ENCODE peak calls at places on chromosome X, in eight cellular contexts. One of them, this sample, is unnamed. For H3K4me1, the result is how much of the 10 kb centered on the place peaks cover.

GRCh38 chrX:22320236-22320635 is 47.5 kb downstream of the CBLL2 start:
- DNase-seq in PC-9: no peak
- DNase-seq in GM23338: no peak
- DNase-seq in astrocyte: no peak
- DNase-seq in endothelial cell of umbilical vein: no peak
- DNase-seq in fibroblast of lung: no peak
- DNase-seq in HCT116: no peak
- DNase-seq in mammary epithelial cell: no peak
- DNase-seq in this sample: no peak

GRCh38 chrX:14015294-14015693 is 14.4 kb downstream of the GEMIN8 start:
- DNase-seq in PC-9: no peak
- DNase-seq in GM23338: no peak
- DNase-seq in astrocyte: no peak
- DNase-seq in endothelial cell of umbilical vein: no peak
- DNase-seq in fibroblast of lung: no peak
- DNase-seq in HCT116: no peak
- DNase-seq in mammary epithelial cell: no peak
- DNase-seq in this sample: no peak

GRCh38 chrX:27918799-27919198 is 62.5 kb downstream of the DCAF8L1 start:
- DNase-seq in PC-9: no peak
- DNase-seq in GM23338: peak
- DNase-seq in astrocyte: no peak
- DNase-seq in endothelial cell of umbilical vein: peak
- DNase-seq in fibroblast of lung: peak
- DNase-seq in HCT116: peak
- DNase-seq in mammary epithelial cell: peak
- DNase-seq in this sample: no peak

GRCh38 chrX:56729152-56729557 is at the start of gene NBDY:
- DNase-seq in PC-9: peak
- DNase-seq in GM23338: peak
- DNase-seq in astrocyte: peak
- DNase-seq in endothelial cell of umbilical vein: peak
- DNase-seq in fibroblast of lung: peak
- DNase-seq in HCT116: no peak
- DNase-seq in mammary epithelial cell: peak
- DNase-seq in this sample: peak

GRCh38 chrX:72280210-72280882 is 3.3 kb upstream of the RPS4X start:
- DNase-seq in PC-9: no peak
- DNase-seq in GM23338: no peak
- DNase-seq in astrocyte: no peak
- DNase-seq in endothelial cell of umbilical vein: no peak
- DNase-seq in fibroblast of lung: no peak
- DNase-seq in HCT116: no peak
- DNase-seq in mammary epithelial cell: peak
- DNase-seq in this sample: no peak

GRCh38 chrX:109889289-109890006 is 113.5 kb upstream of the TMEM164 start:
- DNase-seq in PC-9: no peak
- DNase-seq in GM23338: peak
- DNase-seq in astrocyte: no peak
- DNase-seq in endothelial cell of umbilical vein: no peak
- DNase-seq in fibroblast of lung: peak
- DNase-seq in HCT116: no peak
- DNase-seq in mammary epithelial cell: no peak
- DNase-seq in this sample: peak

GRCh38 chrX:39336709-39337294 is 535.5 kb downstream of the MID1IP1 start:
- DNase-seq in PC-9: no peak
- DNase-seq in GM23338: no peak
- DNase-seq in astrocyte: no peak
- DNase-seq in endothelial cell of umbilical vein: peak
- DNase-seq in fibroblast of lung: peak
- DNase-seq in HCT116: no peak
- DNase-seq in mammary epithelial cell: no peak
- DNase-seq in this sample: no peak

GRCh38 chrX:49155243-49155899 is 7.2 kb upstream of the MAGIX start:
- DNase-seq in PC-9: peak
- DNase-seq in GM23338: peak
- DNase-seq in astrocyte: peak
- DNase-seq in endothelial cell of umbilical vein: peak
- DNase-seq in fibroblast of lung: peak
- DNase-seq in HCT116: peak
- DNase-seq in mammary epithelial cell: peak
- DNase-seq in this sample: peak

GRCh38 chrX:55663584-55663983 is 40.4 kb downstream of the FOXR2 start:
- DNase-seq in PC-9: no peak
- DNase-seq in GM23338: no peak
- DNase-seq in astrocyte: no peak
- DNase-seq in endothelial cell of umbilical vein: no peak
- DNase-seq in fibroblast of lung: no peak
- DNase-seq in HCT116: no peak
- DNase-seq in mammary epithelial cell: no peak
- DNase-seq in this sample: no peak

GRCh38 chrX:96538104-96538725 is 146.4 kb upstream of the DIAPH2 start:
- DNase-seq in PC-9: peak
- DNase-seq in GM23338: peak
- DNase-seq in astrocyte: no peak
- DNase-seq in endothelial cell of umbilical vein: no peak
- DNase-seq in fibroblast of lung: no peak
- DNase-seq in HCT116: no peak
- DNase-seq in mammary epithelial cell: peak
- DNase-seq in this sample: no peak

GRCh38 chrX:840556-840955 is 210.0 kb downstream of the SHOX start:
- DNase-seq in PC-9: no peak
- DNase-seq in GM23338: no peak
- DNase-seq in astrocyte: no peak
- DNase-seq in endothelial cell of umbilical vein: no peak
- DNase-seq in fibroblast of lung: no peak
- DNase-seq in HCT116: no peak
- DNase-seq in mammary epithelial cell: no peak
- DNase-seq in this sample: no peak

GRCh38 chrX:49695276-49696180 is at the start of gene PAGE1:
- DNase-seq in PC-9: no peak
- DNase-seq in GM23338: no peak
- DNase-seq in astrocyte: no peak
- DNase-seq in endothelial cell of umbilical vein: no peak
- DNase-seq in fibroblast of lung: no peak
- DNase-seq in HCT116: no peak
- DNase-seq in mammary epithelial cell: no peak
- DNase-seq in this sample: no peak

GRCh38 chrX:109635151-109635550 is 10.2 kb upstream of the KCNE5 start:
- DNase-seq in PC-9: peak
- DNase-seq in GM23338: peak
- DNase-seq in astrocyte: no peak
- DNase-seq in endothelial cell of umbilical vein: peak
- DNase-seq in fibroblast of lung: no peak
- DNase-seq in HCT116: no peak
- DNase-seq in mammary epithelial cell: peak
- DNase-seq in this sample: peak

GRCh38 chrX:11259437-11259836 is 33.8 kb upstream of the AMELX start:
- DNase-seq in PC-9: no peak
- DNase-seq in GM23338: no peak
- DNase-seq in astrocyte: no peak
- DNase-seq in endothelial cell of umbilical vein: no peak
- DNase-seq in fibroblast of lung: no peak
- DNase-seq in HCT116: no peak
- DNase-seq in mammary epithelial cell: no peak
- DNase-seq in this sample: no peak

GRCh38 chrX:104359124-104359523 is 104.4 kb upstream of the ESX1 start:
- DNase-seq in PC-9: no peak
- DNase-seq in GM23338: no peak
- DNase-seq in astrocyte: no peak
- DNase-seq in endothelial cell of umbilical vein: no peak
- DNase-seq in fibroblast of lung: no peak
- DNase-seq in HCT116: no peak
- DNase-seq in mammary epithelial cell: no peak
- DNase-seq in this sample: no peak

GRCh38 chrX:115058276-115058675 is 40.9 kb upstream of the IL13RA2 start:
- DNase-seq in PC-9: no peak
- DNase-seq in GM23338: no peak
- DNase-seq in astrocyte: peak
- DNase-seq in endothelial cell of umbilical vein: peak
- DNase-seq in fibroblast of lung: peak
- DNase-seq in HCT116: no peak
- DNase-seq in mammary epithelial cell: peak
- DNase-seq in this sample: no peak

DNA sequence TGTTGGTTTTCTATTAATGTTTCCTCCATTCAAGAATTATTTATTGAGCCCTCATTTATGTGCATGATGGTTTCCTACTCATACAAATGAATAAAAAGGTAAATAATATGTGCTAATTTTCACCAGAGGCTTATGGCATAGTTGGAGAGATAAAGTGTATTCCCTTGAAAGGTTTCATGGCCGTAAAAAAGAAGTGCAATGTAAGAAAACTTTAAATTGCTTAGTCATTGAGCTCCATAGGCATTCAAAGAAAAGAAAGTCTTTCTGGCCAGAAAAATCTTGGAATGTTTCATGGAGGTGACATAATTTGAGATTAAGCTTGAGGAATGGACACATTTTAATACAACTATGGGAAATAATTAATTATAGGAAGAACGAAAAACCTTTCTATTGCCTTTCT is 8.7 kb downstream of the KLHL4 start:
- DNase-seq in PC-9: no peak
- DNase-seq in GM23338: no peak
- DNase-seq in astrocyte: no peak
- DNase-seq in endothelial cell of umbilical vein: no peak
- DNase-seq in fibroblast of lung: no peak
- DNase-seq in HCT116: no peak
- DNase-seq in mammary epithelial cell: no peak
- DNase-seq in this sample: no peak
- H2AFZ ChIP-seq in PC-9: no peak
- H2AFZ ChIP-seq in GM23338: no peak
- H2AFZ ChIP-seq in astrocyte: no peak
- H2AFZ ChIP-seq in endothelial cell of umbilical vein: no peak
- H2AFZ ChIP-seq in fibroblast of lung: no peak
- H2AFZ ChIP-seq in HCT116: no peak
- H2AFZ ChIP-seq in mammary epithelial cell: no peak
- H2AFZ ChIP-seq in this sample: no peak

DNA sequence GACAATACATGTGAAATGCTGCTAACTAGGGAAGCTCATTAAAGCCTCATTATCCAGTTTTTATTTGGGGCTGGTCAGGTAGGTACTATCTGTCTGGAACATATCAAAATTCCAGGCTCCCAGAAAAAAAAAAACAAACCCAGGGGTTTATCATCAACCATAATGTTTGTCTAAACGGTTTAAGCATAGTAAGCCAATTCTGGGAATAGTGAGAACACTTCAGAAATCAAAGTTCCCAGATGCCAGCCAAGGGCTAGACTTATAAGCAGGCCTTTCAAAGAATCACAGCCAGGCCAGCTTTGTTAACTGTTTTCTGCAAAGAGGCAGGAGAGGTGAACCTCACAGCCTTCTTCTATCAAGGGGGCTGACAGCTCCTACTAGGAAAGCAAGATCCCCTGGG is 8.1 kb downstream of the IDS start:
- DNase-seq in PC-9: no peak
- DNase-seq in GM23338: no peak
- DNase-seq in astrocyte: no peak
- DNase-seq in endothelial cell of umbilical vein: no peak
- DNase-seq in fibroblast of lung: no peak
- DNase-seq in HCT116: no peak
- DNase-seq in mammary epithelial cell: no peak
- DNase-seq in this sample: no peak
- H3K27ac ChIP-seq in PC-9: peak
- H3K27ac ChIP-seq in GM23338: no peak
- H3K27ac ChIP-seq in astrocyte: peak
- H3K27ac ChIP-seq in endothelial cell of umbilical vein: no peak
- H3K27ac ChIP-seq in fibroblast of lung: no peak
- H3K27ac ChIP-seq in HCT116: no peak
- H3K27ac ChIP-seq in mammary epithelial cell: peak
- H3K27ac ChIP-seq in this sample: no peak

GRCh38 chrX:153969904-153970397 is 1.7 kb downstream of the HCFC1 start:
- DNase-seq in PC-9: peak
- DNase-seq in GM23338: no peak
- DNase-seq in astrocyte: peak
- DNase-seq in endothelial cell of umbilical vein: peak
- DNase-seq in fibroblast of lung: peak
- DNase-seq in HCT116: no peak
- DNase-seq in mammary epithelial cell: peak
- DNase-seq in this sample: peak

GRCh38 chrX:153971632-153972367 is at the start of gene HCFC1:
- DNase-seq in PC-9: peak
- DNase-seq in GM23338: peak
- DNase-seq in astrocyte: peak
- DNase-seq in endothelial cell of umbilical vein: peak
- DNase-seq in fibroblast of lung: peak
- DNase-seq in HCT116: peak
- DNase-seq in mammary epithelial cell: peak
- DNase-seq in this sample: peak

GRCh38 chrX:153969125-153969903 is 2.3 kb downstream of the HCFC1 start:
- DNase-seq in PC-9: no peak
- DNase-seq in GM23338: no peak
- DNase-seq in astrocyte: no peak
- DNase-seq in endothelial cell of umbilical vein: no peak
- DNase-seq in fibroblast of lung: no peak
- DNase-seq in HCT116: no peak
- DNase-seq in mammary epithelial cell: no peak
- DNase-seq in this sample: peak

GRCh38 chrX:153971124-153971631 is 440 bp downstream of the HCFC1 start:
- DNase-seq in PC-9: peak
- DNase-seq in GM23338: peak
- DNase-seq in astrocyte: peak
- DNase-seq in endothelial cell of umbilical vein: peak
- DNase-seq in fibroblast of lung: peak
- DNase-seq in HCT116: peak
- DNase-seq in mammary epithelial cell: peak
- DNase-seq in this sample: peak

GRCh38 chrX:153970398-153971123 is 1.1 kb downstream of the HCFC1 start:
- DNase-seq in PC-9: peak
- DNase-seq in GM23338: peak
- DNase-seq in astrocyte: peak
- DNase-seq in endothelial cell of umbilical vein: no peak
- DNase-seq in fibroblast of lung: peak
- DNase-seq in HCT116: no peak
- DNase-seq in mammary epithelial cell: peak
- DNase-seq in this sample: peak
- H3K4me1 ChIP-seq in PC-9: under half
- H3K4me1 ChIP-seq in GM23338: under half
- H3K4me1 ChIP-seq in astrocyte: under half
- H3K4me1 ChIP-seq in endothelial cell of umbilical vein: under half
- H3K4me1 ChIP-seq in fibroblast of lung: under half
- H3K4me1 ChIP-seq in HCT116: under half
- H3K4me1 ChIP-seq in mammary epithelial cell: under half
- H3K4me1 ChIP-seq in this sample: under half

DNA sequence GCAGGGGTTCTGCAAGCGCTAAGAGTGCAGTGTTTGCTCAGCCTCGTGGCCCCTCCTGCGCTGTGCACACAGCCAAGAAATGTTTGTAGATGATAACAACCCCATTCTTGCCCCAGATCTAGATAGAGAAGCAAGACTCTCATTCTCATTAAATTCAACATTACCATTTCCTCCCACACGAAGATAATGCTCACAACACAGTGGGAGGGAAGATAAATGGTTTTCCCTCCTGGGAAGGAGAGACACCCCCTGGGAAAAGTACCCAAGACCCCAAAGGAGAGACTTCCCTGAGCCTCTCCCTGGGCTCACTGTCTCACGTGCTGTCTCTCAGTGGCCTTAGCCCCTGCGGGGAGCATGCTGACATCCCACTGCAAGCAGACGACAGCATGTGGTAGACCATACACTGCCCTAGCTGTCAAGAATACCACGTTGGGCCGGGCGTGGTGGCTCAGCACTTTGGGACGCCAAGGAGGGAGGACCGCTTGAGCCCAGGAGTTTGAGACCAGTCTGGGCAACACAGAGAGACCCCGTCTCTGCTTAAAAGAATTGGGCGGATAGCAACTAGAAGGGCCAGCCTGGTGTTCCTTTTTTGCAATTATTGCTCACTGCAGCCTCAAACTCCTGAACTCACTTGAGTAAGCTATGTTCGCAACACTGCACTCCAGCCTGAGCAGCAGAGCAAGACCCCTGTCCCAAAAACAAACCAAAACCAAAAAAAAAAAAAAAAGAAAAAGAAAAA is 34.9 kb upstream of the IQSEC2 start:
- DNase-seq in PC-9: no peak
- DNase-seq in GM23338: no peak
- DNase-seq in astrocyte: no peak
- DNase-seq in endothelial cell of umbilical vein: no peak
- DNase-seq in fibroblast of lung: no peak
- DNase-seq in HCT116: no peak
- DNase-seq in mammary epithelial cell: no peak
- DNase-seq in this sample: no peak
- H2AFZ ChIP-seq in PC-9: no peak
- H2AFZ ChIP-seq in GM23338: no peak
- H2AFZ ChIP-seq in astrocyte: no peak
- H2AFZ ChIP-seq in endothelial cell of umbilical vein: no peak
- H2AFZ ChIP-seq in fibroblast of lung: no peak
- H2AFZ ChIP-seq in HCT116: no peak
- H2AFZ ChIP-seq in mammary epithelial cell: no peak
- H2AFZ ChIP-seq in this sample: no peak

This sample was measured in OCI-LY7.